ENCODE peak calls at places on chromosomes 12 and 14, in five cellular contexts. J is KBM-7; S is occipital lobe; T is stimulated activated CD4-positive, alpha-beta T cell treated with anti-CD3 and anti-CD28 coated beads, Interleukin-1b, Interleukin-23, amount 100 ng/mL, for 4 hours; L is NCI-H510A treated with DMSO at 0.1 percent for 48 hours. X is an unnamed sample.
A peak's percentile ranks its signal among the peaks of the same experiment; 100 is the strongest.

GRCh38 chr14:105487449-105487985 is 831 bp downstream of the CRIP1 start:
- DNase-seq in J (no peak), S (no peak), T (no peak), L (no peak), X (no peak)

GRCh38 chr12:100955139-100955538 is 160.6 kb downstream of the ANO4 start:
- DNase-seq in J (no peak), S (no peak), T (no peak), L (no peak), X (no peak)

GRCh38 chr12:50156641-50157040 is 10.5 kb downstream of the CERS5 start:
- DNase-seq in J (no peak), S (no peak), T (no peak), L (no peak), X (no peak)

GRCh38 chr12:83323866-83324265 is 637.2 kb downstream of the TMTC2 start:
- DNase-seq in J (no peak), S (no peak), T (no peak), L (no peak), X (no peak)

GRCh38 chr14:102819176-102819628 is 42.0 kb downstream of the TRAF3 start:
- DNase-seq in J (no peak), S (no peak), T (peak; percentile 50), L (peak; percentile 54), X (no peak)

GRCh38 chr12:25195056-25195971 is at the start of the genes DNAI7 and ETFRF1:
- DNase-seq in J (peak; percentile 96), S (peak; percentile 89), T (peak; percentile 95), L (peak; percentile 93), X (peak; percentile 52)

GRCh38 chr12:46266382-46266791 is 2.5 kb downstream of the SLC38A1 start:
- DNase-seq in J (peak; percentile 60), S (no peak), T (no peak), L (no peak), X (no peak)

GRCh38 chr12:83318386-83318971 is 631.8 kb downstream of the TMTC2 start:
- DNase-seq in J (no peak), S (no peak), T (no peak), L (no peak), X (no peak)

GRCh38 chr14:96053600-96054381 is 14.6 kb downstream of the C14orf132 start:
- DNase-seq in J (no peak), S (peak; percentile 82), T (no peak), L (no peak), X (peak; percentile 95)

GRCh38 chr12:2374092-2374740 is 321.4 kb downstream of the CACNA1C start:
- DNase-seq in J (no peak), S (no peak), T (no peak), L (no peak), X (no peak)

GRCh38 chr12:12890492-12890814 is 909 bp upstream of the GPRC5A start:
- DNase-seq in J (no peak), S (no peak), T (no peak), L (no peak), X (no peak)

X was measured in AG09309.